ENCODE peak calls at places on chromosomes 2 and 18, in five cellular contexts. One of them, this sample, is unnamed.

GRCh38 chr2:139674577-139674976 is 894.4 kb upstream of the NXPH2 start:
- DNase-seq in neural crest cell: no peak
- DNase-seq in cardiac muscle cell: no peak
- DNase-seq in Peyer's patch: no peak
- DNase-seq in psoas muscle: no peak
- DNase-seq in this sample: no peak

GRCh38 chr2:8882094-8882493 is 44.7 kb upstream of the KIDINS220 start:
- DNase-seq in Peyer's patch: no peak
- DNase-seq in neural crest cell: peak
- DNase-seq in psoas muscle: no peak
- DNase-seq in cardiac muscle cell: peak
- DNase-seq in this sample: no peak

GRCh38 chr18:75827781-75828274 is 400.3 kb upstream of the SMIM21 start:
- DNase-seq in psoas muscle: no peak
- DNase-seq in cardiac muscle cell: no peak
- DNase-seq in neural crest cell: no peak
- DNase-seq in Peyer's patch: no peak
- DNase-seq in this sample: no peak

GRCh38 chr2:138846216-138846821 is 66.1 kb upstream of the NXPH2 start:
- DNase-seq in cardiac muscle cell: peak
- DNase-seq in psoas muscle: no peak
- DNase-seq in neural crest cell: no peak
- DNase-seq in Peyer's patch: no peak
- DNase-seq in this sample: no peak

GRCh38 chr18:6146309-6146661 is 251.0 kb upstream of the TMEM200C start:
- DNase-seq in psoas muscle: no peak
- DNase-seq in Peyer's patch: no peak
- DNase-seq in neural crest cell: no peak
- DNase-seq in cardiac muscle cell: no peak
- DNase-seq in this sample: no peak

GRCh38 chr2:147865560-147865959 is 20.7 kb downstream of the ACVR2A start:
- DNase-seq in neural crest cell: no peak
- DNase-seq in Peyer's patch: no peak
- DNase-seq in psoas muscle: no peak
- DNase-seq in cardiac muscle cell: no peak
- DNase-seq in this sample: no peak

GRCh38 chr18:5604778-5605177 is 61.0 kb upstream of the EPB41L3 start:
- DNase-seq in neural crest cell: no peak
- DNase-seq in cardiac muscle cell: no peak
- DNase-seq in Peyer's patch: no peak
- DNase-seq in psoas muscle: no peak
- DNase-seq in this sample: no peak

GRCh38 chr2:24818721-24819167 is 25.5 kb downstream of the CENPO start:
- DNase-seq in cardiac muscle cell: no peak
- DNase-seq in Peyer's patch: no peak
- DNase-seq in psoas muscle: peak
- DNase-seq in neural crest cell: no peak
- DNase-seq in this sample: no peak

GRCh38 chr2:76867854-76868253 is 654.3 kb downstream of the LRRTM4 start:
- DNase-seq in Peyer's patch: no peak
- DNase-seq in cardiac muscle cell: no peak
- DNase-seq in neural crest cell: no peak
- DNase-seq in psoas muscle: no peak
- DNase-seq in this sample: no peak

GRCh38 chr18:55054591-55054990 is 95.3 kb upstream of the CCDC68 start:
- DNase-seq in cardiac muscle cell: no peak
- DNase-seq in Peyer's patch: no peak
- DNase-seq in psoas muscle: no peak
- DNase-seq in neural crest cell: no peak
- DNase-seq in this sample: no peak

GRCh38 chr2:201924453-201924852 is 109.2 kb upstream of the FZD7 start:
- DNase-seq in Peyer's patch: no peak
- DNase-seq in cardiac muscle cell: no peak
- DNase-seq in psoas muscle: no peak
- DNase-seq in neural crest cell: no peak
- DNase-seq in this sample: no peak

GRCh38 chr2:74991977-74992376 is 33.5 kb downstream of the POLE4 start:
- DNase-seq in cardiac muscle cell: peak
- DNase-seq in neural crest cell: no peak
- DNase-seq in Peyer's patch: no peak
- DNase-seq in psoas muscle: no peak
- DNase-seq in this sample: no peak

GRCh38 chr18:34158881-34159690 is 65.6 kb downstream of the NOL4 start:
- DNase-seq in Peyer's patch: peak
- DNase-seq in psoas muscle: peak
- DNase-seq in neural crest cell: peak
- DNase-seq in cardiac muscle cell: peak
- DNase-seq in this sample: no peak

DNA sequence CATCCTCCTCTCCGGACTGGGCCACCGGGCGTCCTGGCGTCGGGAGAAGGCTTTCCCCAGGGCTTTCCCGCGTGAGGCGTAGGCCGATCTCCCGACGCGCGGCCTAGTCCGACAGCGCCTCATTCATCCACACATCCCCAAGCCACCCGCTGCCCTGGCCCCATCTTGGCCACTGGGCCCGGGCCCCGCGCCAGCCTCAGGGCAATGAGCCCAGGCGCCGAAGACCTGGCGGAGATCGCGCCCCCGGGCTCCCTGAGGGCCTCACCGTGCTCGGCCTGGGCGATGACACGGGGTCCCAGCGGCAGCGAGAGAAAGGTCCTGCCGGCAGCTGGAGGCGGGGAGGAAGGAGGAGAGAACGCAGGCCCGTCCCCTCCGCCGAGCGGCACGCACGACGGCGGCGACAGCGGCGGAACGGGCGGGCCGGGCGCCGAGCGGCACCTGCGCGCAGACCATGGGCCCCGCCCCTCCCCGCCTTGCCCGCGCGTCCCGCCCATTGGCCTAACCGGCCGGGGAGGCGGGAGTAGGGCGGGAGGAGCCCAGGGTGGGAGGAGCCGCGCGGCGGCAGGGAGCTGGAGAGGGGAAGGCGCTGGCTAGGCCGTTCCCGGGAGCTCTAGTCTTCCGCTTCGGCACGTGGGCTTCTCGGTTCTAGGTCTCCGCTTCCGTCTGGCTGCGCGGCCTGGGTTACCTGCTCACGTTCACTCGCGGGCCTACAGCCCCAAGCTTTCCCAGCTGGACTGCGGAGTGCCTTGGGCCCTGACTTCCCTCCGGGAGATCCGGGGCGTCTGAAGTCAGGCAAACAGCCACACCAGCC is at the start of gene OLA1:
- DNase-seq in psoas muscle: peak
- DNase-seq in neural crest cell: peak
- DNase-seq in Peyer's patch: peak
- DNase-seq in cardiac muscle cell: peak
- DNase-seq in this sample: peak
- TF ChIP-seq CTCF in psoas muscle: peak
- TF ChIP-seq CTCF in neural crest cell: no peak
- TF ChIP-seq CTCF in Peyer's patch: no peak
- TF ChIP-seq CTCF in cardiac muscle cell: no peak
- TF ChIP-seq CTCF in this sample: no peak

GRCh38 chr2:37005118-37005868 is 39.0 kb upstream of the STRN start:
- DNase-seq in neural crest cell: no peak
- DNase-seq in Peyer's patch: no peak
- DNase-seq in cardiac muscle cell: peak
- DNase-seq in psoas muscle: no peak
- DNase-seq in this sample: no peak
- TF ChIP-seq CTCF in neural crest cell: peak
- TF ChIP-seq CTCF in Peyer's patch: peak
- TF ChIP-seq CTCF in cardiac muscle cell: peak
- TF ChIP-seq CTCF in psoas muscle: peak
- TF ChIP-seq CTCF in this sample: no peak

GRCh38 chr2:219998099-219998498 is 370.7 kb downstream of the SLC4A3 start:
- DNase-seq in psoas muscle: no peak
- DNase-seq in neural crest cell: no peak
- DNase-seq in Peyer's patch: no peak
- DNase-seq in cardiac muscle cell: no peak
- DNase-seq in this sample: no peak

GRCh38 chr2:220000080-220000479 is 372.6 kb downstream of the SLC4A3 start:
- DNase-seq in Peyer's patch: no peak
- DNase-seq in cardiac muscle cell: no peak
- DNase-seq in neural crest cell: no peak
- DNase-seq in psoas muscle: no peak
- DNase-seq in this sample: no peak

GRCh38 chr2:220000586-220000985 is 373.2 kb downstream of the SLC4A3 start:
- DNase-seq in Peyer's patch: no peak
- DNase-seq in cardiac muscle cell: no peak
- DNase-seq in neural crest cell: no peak
- DNase-seq in psoas muscle: no peak
- DNase-seq in this sample: no peak

GRCh38 chr2:219997341-219997851 is 370.0 kb downstream of the SLC4A3 start:
- DNase-seq in Peyer's patch: no peak
- DNase-seq in psoas muscle: no peak
- DNase-seq in cardiac muscle cell: peak
- DNase-seq in neural crest cell: peak
- DNase-seq in this sample: no peak

GRCh38 chr2:219998714-219999227 is 371.3 kb downstream of the SLC4A3 start:
- DNase-seq in cardiac muscle cell: no peak
- DNase-seq in neural crest cell: no peak
- DNase-seq in Peyer's patch: no peak
- DNase-seq in psoas muscle: no peak
- DNase-seq in this sample: no peak
- TF ChIP-seq CTCF in cardiac muscle cell: no peak
- TF ChIP-seq CTCF in neural crest cell: peak
- TF ChIP-seq CTCF in Peyer's patch: no peak
- TF ChIP-seq CTCF in psoas muscle: no peak
- TF ChIP-seq CTCF in this sample: no peak

DNA sequence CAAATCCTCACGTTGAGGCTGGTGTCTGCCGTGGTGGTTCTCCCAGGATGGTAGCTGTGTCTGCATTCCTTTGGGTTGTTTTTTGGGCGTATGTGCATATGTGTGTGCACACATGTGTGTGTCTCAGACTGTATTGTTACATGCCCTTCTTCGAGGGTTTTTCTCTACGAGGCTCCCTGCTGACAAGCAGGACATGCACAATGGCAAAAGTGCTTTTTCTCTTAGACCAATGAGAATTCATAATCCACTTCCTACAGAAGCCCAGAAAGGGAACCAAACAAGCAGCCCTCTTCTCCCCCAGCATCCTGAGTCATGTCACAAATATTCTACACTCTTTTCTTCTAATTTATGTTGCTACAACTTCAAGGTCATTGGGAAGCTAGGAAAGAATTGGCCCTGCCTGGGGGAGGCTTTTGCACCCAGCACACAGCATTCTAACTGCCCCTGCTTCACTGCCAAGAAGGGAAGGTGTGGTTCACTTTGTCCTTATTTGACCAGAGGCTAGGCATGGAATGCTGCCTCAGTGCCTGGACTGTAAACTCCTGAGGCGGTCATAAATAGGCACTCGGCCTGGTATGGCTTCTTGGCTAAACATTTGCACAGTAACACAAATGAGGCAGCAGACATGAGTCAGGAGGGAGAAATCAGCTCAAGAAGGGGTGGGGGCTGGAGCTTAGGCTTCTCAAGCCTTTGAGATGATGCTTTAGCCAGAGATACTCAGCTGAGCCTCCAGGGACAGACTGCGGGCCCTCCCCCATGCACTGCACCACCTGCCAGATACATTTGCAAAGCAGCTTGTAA is 92.6 kb upstream of the KLF7 start:
- DNase-seq in psoas muscle: peak
- DNase-seq in neural crest cell: no peak
- DNase-seq in Peyer's patch: peak
- DNase-seq in cardiac muscle cell: no peak
- DNase-seq in this sample: no peak
- TF ChIP-seq CTCF in psoas muscle: no peak
- TF ChIP-seq CTCF in neural crest cell: no peak
- TF ChIP-seq CTCF in Peyer's patch: no peak
- TF ChIP-seq CTCF in cardiac muscle cell: no peak
- TF ChIP-seq CTCF in this sample: no peak

GRCh38 chr2:60659026-60659425 is 97.0 kb upstream of the PAPOLG start:
- DNase-seq in Peyer's patch: no peak
- DNase-seq in cardiac muscle cell: no peak
- DNase-seq in psoas muscle: no peak
- DNase-seq in neural crest cell: no peak
- DNase-seq in this sample: no peak
- TF ChIP-seq CTCF in Peyer's patch: no peak
- TF ChIP-seq CTCF in cardiac muscle cell: no peak
- TF ChIP-seq CTCF in psoas muscle: no peak
- TF ChIP-seq CTCF in neural crest cell: no peak
- TF ChIP-seq CTCF in this sample: no peak

GRCh38 chr2:28567076-28567471 is 71.2 kb downstream of the PLB1 start:
- DNase-seq in cardiac muscle cell: no peak
- DNase-seq in psoas muscle: no peak
- DNase-seq in neural crest cell: no peak
- DNase-seq in Peyer's patch: no peak
- DNase-seq in this sample: peak
- TF ChIP-seq CTCF in cardiac muscle cell: no peak
- TF ChIP-seq CTCF in psoas muscle: no peak
- TF ChIP-seq CTCF in neural crest cell: peak
- TF ChIP-seq CTCF in Peyer's patch: no peak
- TF ChIP-seq CTCF in this sample: peak

GRCh38 chr2:134455426-134455825 is 201.6 kb downstream of the MGAT5 start:
- DNase-seq in cardiac muscle cell: no peak
- DNase-seq in neural crest cell: no peak
- DNase-seq in psoas muscle: no peak
- DNase-seq in Peyer's patch: no peak
- DNase-seq in this sample: no peak

GRCh38 chr2:134453476-134453875 is 199.6 kb downstream of the MGAT5 start:
- DNase-seq in psoas muscle: no peak
- DNase-seq in cardiac muscle cell: no peak
- DNase-seq in Peyer's patch: no peak
- DNase-seq in neural crest cell: no peak
- DNase-seq in this sample: no peak

GRCh38 chr2:134453973-134454372 is 200.1 kb downstream of the MGAT5 start:
- DNase-seq in neural crest cell: no peak
- DNase-seq in psoas muscle: no peak
- DNase-seq in cardiac muscle cell: no peak
- DNase-seq in Peyer's patch: no peak
- DNase-seq in this sample: no peak

GRCh38 chr2:134454931-134455330 is 201.1 kb downstream of the MGAT5 start:
- DNase-seq in neural crest cell: no peak
- DNase-seq in psoas muscle: no peak
- DNase-seq in Peyer's patch: no peak
- DNase-seq in cardiac muscle cell: no peak
- DNase-seq in this sample: no peak

GRCh38 chr2:134454426-134454825 is 200.6 kb downstream of the MGAT5 start:
- DNase-seq in cardiac muscle cell: no peak
- DNase-seq in neural crest cell: no peak
- DNase-seq in psoas muscle: no peak
- DNase-seq in Peyer's patch: no peak
- DNase-seq in this sample: no peak
- TF ChIP-seq CTCF in cardiac muscle cell: no peak
- TF ChIP-seq CTCF in neural crest cell: no peak
- TF ChIP-seq CTCF in psoas muscle: no peak
- TF ChIP-seq CTCF in Peyer's patch: no peak
- TF ChIP-seq CTCF in this sample: no peak